ENCODE peak calls at places on chromosomes 7 and 10, in four cellular contexts. A is HepG2, F is GM12878, S is SK-N-SH. W is an unnamed sample.

GRCh38 chr7:28069788-28070187 is 110.8 kb downstream of the JAZF1 start:
- DNase-seq in A (no peak), F (no peak), S (no peak), W (no peak)

GRCh38 chr7:103524042-103524907 is 78.3 kb upstream of the SLC26A5 start:
- DNase-seq in A (peak), F (no peak), S (peak), W (no peak)

GRCh38 chr10:100327007-100327700 is 2.9 kb downstream of the PKD2L1 start:
- DNase-seq in A (no peak), F (peak), S (no peak), W (peak)

GRCh38 chr7:106064836-106065559 is 47.1 kb downstream of the SYPL1 start:
- DNase-seq in A (peak), F (no peak), S (peak), W (no peak)

GRCh38 chr10:87931836-87932230 is 68.4 kb downstream of the PTEN start:
- DNase-seq in A (no peak), F (no peak), S (no peak), W (no peak)

GRCh38 chr7:219581-220150 is 27.3 kb downstream of the FAM20C start:
- DNase-seq in A (peak), F (no peak), S (no peak), W (no peak)

GRCh38 chr10:116713846-116714245 is 28.5 kb downstream of the HSPA12A start:
- DNase-seq in A (no peak), F (no peak), S (no peak), W (no peak)

GRCh38 chr10:126459878-126460481 is 71.7 kb upstream of the ADAM12 start:
- DNase-seq in A (peak), F (no peak), S (no peak), W (no peak)

GRCh38 chr7:100793806-100794660 is 33.3 kb downstream of the EPHB4 start:
- DNase-seq in A (no peak), F (no peak), S (no peak), W (no peak)

GRCh38 chr7:84841809-84842208 is 345.0 kb downstream of the SEMA3D start:
- DNase-seq in A (no peak), F (no peak), S (no peak), W (no peak)

GRCh38 chr7:112211348-112211907 is 4.9 kb downstream of the ZNF277 start:
- DNase-seq in A (peak), F (no peak), S (no peak), W (no peak)

GRCh38 chr10:35579116-35579515 is 26.0 kb upstream of the GJD4 start:
- DNase-seq in A (no peak), F (no peak), S (no peak), W (no peak)

GRCh38 chr10:116151076-116151475 is 121.9 kb downstream of the GFRA1 start:
- DNase-seq in A (no peak), F (no peak), S (no peak), W (no peak)

GRCh38 chr7:74453321-74454011 is at the start of gene GTF2IRD1:
- DNase-seq in A (peak), F (no peak), S (peak), W (peak)

GRCh38 chr7:111091623-111092370 is 870 bp downstream of the LRRN3 start:
- DNase-seq in A (no peak), F (no peak), S (peak), W (no peak)

GRCh38 chr7:152341039-152341913 is 94.5 kb downstream of the KMT2C start:
- DNase-seq in A (peak), F (peak), S (peak), W (peak)

GRCh38 chr10:49625411-49625810 is 11.6 kb downstream of the CHAT start:
- DNase-seq in A (no peak), F (no peak), S (no peak), W (no peak)

GRCh38 chr7:2621061-2621828 is 10.5 kb upstream of the TTYH3 start:
- DNase-seq in A (no peak), F (no peak), S (no peak), W (no peak)

GRCh38 chr10:73785721-73786511 is 510 bp downstream of the ZSWIM8 start:
- DNase-seq in A (no peak), F (no peak), S (peak), W (peak)

GRCh38 chr10:123571978-123572377 is 94.2 kb upstream of the GPR26 start:
- DNase-seq in A (no peak), F (no peak), S (no peak), W (no peak)

GRCh38 chr7:101580596-101580995 is 48.5 kb downstream of the MYL10 start:
- DNase-seq in A (no peak), F (no peak), S (no peak), W (no peak)

GRCh38 chr7:40843338-40844026 is 708.7 kb downstream of the SUGCT start:
- DNase-seq in A (no peak), F (no peak), S (no peak), W (no peak)

GRCh38 chr10:57599440-57599839 is 668.3 kb downstream of the IPMK start:
- DNase-seq in A (no peak), F (no peak), S (no peak), W (no peak)
- TF ChIP-seq POLR2AphosphoS5 in A (no peak), F (no peak), S (no peak), W (no peak)

GRCh38 chr7:1531979-1532455 is 1.5 kb downstream of the MAFK start:
- DNase-seq in A (no peak), F (no peak), S (no peak), W (no peak)

GRCh38 chr7:1533255-1533568 is 2.7 kb downstream of the MAFK start:
- DNase-seq in A (no peak), F (no peak), S (no peak), W (no peak)

GRCh38 chr7:1531263-1531978 is 919 bp downstream of the MAFK start:
- DNase-seq in A (no peak), F (no peak), S (peak), W (peak)

GRCh38 chr7:1533569-1534329 is 3.2 kb downstream of the MAFK start:
- DNase-seq in A (no peak), F (no peak), S (peak), W (no peak)

DNA sequence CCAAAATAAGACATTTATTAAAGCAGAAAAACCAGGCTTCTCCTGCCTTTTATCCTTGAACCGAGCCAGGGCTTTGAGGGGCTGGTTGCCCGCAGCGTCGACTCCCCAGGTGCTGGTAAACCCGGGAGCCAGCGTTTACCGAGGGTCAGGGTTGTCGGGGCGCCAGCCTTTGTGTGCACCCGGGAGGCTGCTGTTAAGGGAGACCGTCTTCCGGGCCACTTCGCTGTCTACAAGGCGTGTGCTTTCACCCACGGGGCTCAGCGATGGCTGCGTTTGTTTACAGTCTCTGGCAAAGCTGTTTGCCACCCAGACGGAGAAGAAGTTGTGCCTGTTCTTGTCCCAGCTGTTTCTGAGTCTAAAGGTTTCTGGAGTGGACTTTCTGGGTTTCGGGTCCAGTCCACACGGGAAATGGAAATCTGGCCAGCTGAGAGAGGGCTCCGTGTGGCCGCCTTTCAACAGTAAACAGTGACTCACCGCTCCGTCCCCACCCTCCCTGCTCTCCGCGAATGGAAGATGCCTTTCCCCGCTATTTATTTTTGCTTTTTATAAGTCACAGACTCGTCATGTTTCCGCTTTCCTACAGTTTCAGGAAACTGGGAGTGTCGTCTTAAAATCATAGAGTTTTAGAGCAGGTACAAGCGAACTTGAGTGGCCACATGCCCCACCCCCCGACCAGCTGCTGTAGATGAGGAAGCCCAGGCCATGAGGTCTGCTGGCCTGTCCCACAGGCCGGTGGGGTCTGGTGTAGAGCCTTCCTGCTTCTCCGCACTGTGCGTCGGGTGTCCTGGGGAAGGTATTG is 2.2 kb downstream of the MAFK start:
- DNase-seq in A (peak), F (no peak), S (no peak), W (peak)
- TF ChIP-seq REST in A (no peak), F (no peak), S (no peak), W (no peak)

GRCh38 chr7:157411580-157411979 is 74.8 kb downstream of the DNAJB6 start:
- DNase-seq in A (no peak), F (no peak), S (peak), W (no peak)
- TF ChIP-seq GABPA in A (no peak), F (no peak), S (no peak), W (no peak)

GRCh38 chr7:119984247-119984646 is 288.7 kb upstream of the KCND2 start:
- DNase-seq in A (no peak), F (no peak), S (no peak), W (no peak)
- TF ChIP-seq POLR2AphosphoS5 in A (no peak), F (no peak), S (no peak), W (no peak)

GRCh38 chr7:29371472-29371871 is 176.9 kb downstream of the CHN2 start:
- DNase-seq in A (no peak), F (no peak), S (no peak), W (no peak)

GRCh38 chr7:29372351-29372931 is 177.9 kb downstream of the CHN2 start:
- DNase-seq in A (no peak), F (no peak), S (no peak), W (no peak)

GRCh38 chr7:29377718-29378117 is 183.1 kb downstream of the CHN2 start:
- DNase-seq in A (no peak), F (no peak), S (no peak), W (no peak)

GRCh38 chr7:29379551-29379950 is 184.1 kb upstream of the PRR15 start:
- DNase-seq in A (no peak), F (no peak), S (no peak), W (no peak)

GRCh38 chr7:29375641-29376562 is 181.3 kb downstream of the CHN2 start:
- DNase-seq in A (peak), F (no peak), S (no peak), W (no peak)
- TF ChIP-seq REST in A (no peak), F (no peak), S (no peak), W (no peak)

GRCh38 chr7:87151701-87152111 is 547 bp upstream of the DMTF1 start:
- DNase-seq in A (no peak), F (no peak), S (no peak), W (no peak)

GRCh38 chr7:87146740-87147386 is 5.4 kb upstream of the DMTF1 start:
- DNase-seq in A (no peak), F (no peak), S (peak), W (no peak)

GRCh38 chr7:87151002-87151505 is 1.2 kb upstream of the DMTF1 start:
- DNase-seq in A (no peak), F (no peak), S (no peak), W (no peak)

GRCh38 chr7:87147500-87147899 is 4.8 kb upstream of the DMTF1 start:
- DNase-seq in A (no peak), F (no peak), S (peak), W (no peak)

DNA sequence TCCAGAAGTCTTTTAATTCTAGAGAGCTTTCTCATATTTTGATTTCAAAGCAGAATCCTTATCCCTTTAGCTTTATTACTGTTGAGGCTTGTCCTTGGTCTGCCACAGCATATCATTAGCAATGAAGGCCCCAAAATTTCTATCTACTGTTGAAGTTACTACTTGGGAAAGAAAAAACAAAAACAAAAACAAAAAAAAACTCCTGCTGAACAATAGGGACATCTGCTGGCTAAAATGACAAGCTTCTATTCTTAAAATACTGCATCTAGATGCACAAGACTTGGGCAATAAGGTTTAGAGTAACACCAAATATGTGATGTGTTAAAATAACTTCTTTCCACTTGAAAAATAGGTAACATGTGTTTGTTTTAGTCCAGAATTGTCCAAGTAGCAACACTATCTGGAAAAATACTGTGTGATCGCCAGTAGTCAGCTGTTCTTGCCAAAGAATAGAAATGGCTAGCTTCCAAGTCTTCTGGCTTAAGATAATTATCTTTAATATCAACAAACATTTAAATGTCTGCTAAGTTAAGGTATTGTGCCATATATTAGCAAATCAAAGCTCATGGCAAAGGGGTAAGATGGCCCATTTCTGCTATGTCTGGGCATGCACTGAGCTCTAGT is 3.8 kb upstream of the DMTF1 start:
- DNase-seq in A (no peak), F (no peak), S (peak), W (no peak)
- TF ChIP-seq GABPA in A (no peak), F (no peak), S (no peak), W (no peak)

GRCh38 chr10:97914171-97914836 is 64.7 kb downstream of the GOLGA7B start:
- DNase-seq in A (no peak), F (no peak), S (no peak), W (no peak)

GRCh38 chr10:97915761-97916160 is 66.1 kb downstream of the GOLGA7B start:
- DNase-seq in A (no peak), F (no peak), S (no peak), W (no peak)

GRCh38 chr10:97915346-97915745 is 65.7 kb downstream of the GOLGA7B start:
- DNase-seq in A (no peak), F (no peak), S (peak), W (no peak)

GRCh38 chr10:97913554-97913953 is 63.9 kb downstream of the GOLGA7B start:
- DNase-seq in A (no peak), F (no peak), S (no peak), W (no peak)

GRCh38 chr10:97914837-97915211 is 65.2 kb downstream of the GOLGA7B start:
- DNase-seq in A (peak), F (no peak), S (peak), W (peak)
- TF ChIP-seq POLR2AphosphoS5 in A (no peak), F (no peak), S (no peak), W (no peak)

DNA sequence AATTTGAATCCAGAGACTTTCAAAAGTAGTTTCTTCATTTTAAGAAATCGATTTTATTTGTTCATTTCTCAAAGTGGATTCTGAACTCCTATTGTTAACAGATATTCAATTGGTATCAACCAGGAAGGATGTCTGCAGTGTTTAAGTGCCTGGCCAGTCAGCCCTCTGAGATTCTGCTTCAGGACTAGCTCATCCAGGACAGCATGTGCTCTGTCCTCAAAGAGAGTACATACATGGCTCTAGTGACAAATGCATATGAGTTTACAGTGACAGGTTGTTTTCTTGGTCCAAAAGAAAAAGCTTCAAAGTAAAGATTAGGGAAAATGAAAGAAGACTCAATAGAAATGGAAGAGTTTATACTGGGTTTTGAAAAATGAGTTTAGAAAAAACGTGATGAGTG is 8.4 kb upstream of the PTN start:
- DNase-seq in A (no peak), F (no peak), S (no peak), W (no peak)
- TF ChIP-seq REST in A (no peak), F (no peak), S (no peak), W (no peak)

DNA sequence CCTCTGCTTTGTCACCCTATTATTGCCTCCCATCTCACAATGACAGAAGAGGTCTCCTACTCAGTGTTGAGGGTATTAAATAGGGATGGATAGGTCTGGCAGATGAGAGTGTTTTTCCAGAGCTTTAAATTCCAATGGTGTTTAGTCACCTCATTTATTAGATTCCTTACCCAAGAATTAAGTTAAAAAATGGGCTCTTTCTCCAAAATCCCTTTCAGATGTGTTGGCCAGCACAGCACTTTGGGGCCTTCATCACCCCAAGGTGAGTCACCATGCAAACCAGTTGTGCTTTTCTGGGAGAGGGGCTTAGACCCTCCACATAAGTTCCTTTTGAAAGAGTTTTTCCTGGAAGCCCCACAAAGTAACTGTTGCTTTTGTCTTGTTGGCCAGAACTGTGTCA is 78.4 kb downstream of the CYP26A1 start:
- DNase-seq in A (no peak), F (no peak), S (no peak), W (no peak)
- TF ChIP-seq GABPA in A (no peak), F (no peak), S (no peak), W (no peak)

GRCh38 chr10:25467861-25468260 is 293.1 kb downstream of the GPR158 start:
- DNase-seq in A (no peak), F (no peak), S (no peak), W (no peak)

GRCh38 chr10:25465582-25466372 is 291.0 kb downstream of the GPR158 start:
- DNase-seq in A (no peak), F (no peak), S (no peak), W (no peak)
- TF ChIP-seq POLR2AphosphoS5 in A (no peak), F (no peak), S (no peak), W (no peak)

W was measured in HL-60.